ENCODE peak calls at places on chromosomes 5 and 9, in seven cellular contexts. D is Right ventricle myocardium superior; U is ecto neural progenitor cell; N is activated naive CD4-positive, alpha-beta T cell treated with anti-CD3 and anti-CD28 coated beads for 36 hours; C is putamen; V is NCI-H1694 treated with DMSO at 0.1 percent for 48 hours; M is aorta. K is an unnamed sample.

GRCh38 chr5:140875085-140876065 is at the start of gene PCDHA12:
- DNase-seq in D (no peak), U (peak; percentile 61), N (no peak), C (no peak), V (no peak), M (no peak), K (no peak)

GRCh38 chr5:30849801-30850370 is 343.6 kb upstream of the CDH6 start:
- DNase-seq in D (no peak), U (no peak), N (no peak), C (no peak), V (no peak), M (no peak), K (no peak)

GRCh38 chr5:113169720-113170119 is 193.1 kb downstream of the DCP2 start:
- DNase-seq in D (no peak), U (no peak), N (no peak), C (no peak), V (no peak), M (no peak), K (no peak)

GRCh38 chr5:90747693-90748092 is 189.1 kb downstream of the ADGRV1 start:
- DNase-seq in D (no peak), U (no peak), N (no peak), C (no peak), V (no peak), M (no peak), K (no peak)

GRCh38 chr9:127707766-127708165 is 978 bp downstream of the CFAP157 start:
- DNase-seq in D (no peak), U (no peak), N (no peak), C (no peak), V (no peak), M (no peak), K (no peak)

GRCh38 chr9:87699835-87700234 is 26.1 kb upstream of the CTSL start:
- DNase-seq in D (no peak), U (no peak), N (no peak), C (no peak), V (no peak), M (no peak), K (no peak)

GRCh38 chr5:5605170-5605764 is 182.8 kb downstream of the ICE1 start:
- DNase-seq in D (no peak), U (no peak), N (no peak), C (no peak), V (no peak), M (no peak), K (no peak)

GRCh38 chr5:112965733-112966306 is 10.8 kb upstream of the DCP2 start:
- DNase-seq in D (no peak), U (no peak), N (peak; percentile 11), C (no peak), V (no peak), M (no peak), K (no peak)

GRCh38 chr5:87361031-87361443 is 51.7 kb downstream of the CCNH start:
- DNase-seq in D (no peak), U (no peak), N (no peak), C (no peak), V (no peak), M (no peak), K (no peak)

GRCh38 chr5:123116063-123116462 is 27.0 kb downstream of the PRDM6 start:
- DNase-seq in D (no peak), U (no peak), N (no peak), C (no peak), V (peak; percentile 87), M (peak; percentile 63), K (no peak)

K was measured in suprapubic skin.